ENCODE peak calls at places on chromosomes 3 and 15, in seven cellular contexts. H, K, L, N, D, I and C are unnamed samples.

GRCh38 chr3:171829841-171830559 is 13.1 kb upstream of the TMEM212 start:
- DNase-seq in H (peak), K (peak), L (peak), N (peak), D (no peak), I (peak), C (no peak)

GRCh38 chr3:53592862-53593261 is 98.5 kb downstream of the CACNA1D start:
- DNase-seq in H (no peak), K (no peak), L (no peak), N (no peak), D (no peak), I (no peak), C (no peak)

GRCh38 chr3:160448845-160449659 is 534 bp downstream of the TRIM59 start:
- DNase-seq in H (peak), K (no peak), L (no peak), N (peak), D (peak), I (peak), C (no peak)

GRCh38 chr15:76311071-76311956 is at the start of gene ETFA:
- DNase-seq in H (peak), K (peak), L (peak), N (peak), D (peak), I (peak), C (peak)

GRCh38 chr15:38479286-38479685 is 25.4 kb downstream of the FAM98B start:
- DNase-seq in H (no peak), K (no peak), L (no peak), N (no peak), D (no peak), I (no peak), C (no peak)

GRCh38 chr3:51386852-51387229 is 1.8 kb downstream of the MANF start:
- DNase-seq in H (no peak), K (no peak), L (no peak), N (no peak), D (no peak), I (no peak), C (no peak)

GRCh38 chr3:129424185-129424841 is 4.1 kb downstream of the EFCAB12 start:
- DNase-seq in H (no peak), K (no peak), L (no peak), N (peak), D (no peak), I (no peak), C (no peak)

GRCh38 chr3:44206301-44206700 is 35.4 kb upstream of the TOPAZ1 start:
- DNase-seq in H (no peak), K (no peak), L (no peak), N (no peak), D (no peak), I (no peak), C (no peak)

GRCh38 chr3:40350529-40350928 is 36.5 kb upstream of the ENTPD3 start:
- DNase-seq in H (no peak), K (no peak), L (no peak), N (no peak), D (no peak), I (no peak), C (no peak)

GRCh38 chr3:12461097-12461649 is 23.1 kb upstream of the TSEN2 start:
- DNase-seq in H (no peak), K (no peak), L (no peak), N (no peak), D (no peak), I (peak), C (no peak)

GRCh38 chr3:15266510-15267376 is 60.7 kb downstream of the CAPN7 start:
- DNase-seq in H (no peak), K (no peak), L (no peak), N (no peak), D (no peak), I (no peak), C (no peak)

GRCh38 chr3:38264307-38264706 is 1.3 kb upstream of the SLC22A13 start:
- DNase-seq in H (no peak), K (no peak), L (peak), N (no peak), D (no peak), I (no peak), C (no peak)

GRCh38 chr15:81400640-81401236 is 26.7 kb upstream of the TMC3 start:
- DNase-seq in H (peak), K (peak), L (no peak), N (peak), D (peak), I (no peak), C (peak)

GRCh38 chr3:73623996-73624362 is 762 bp downstream of the PDZRN3 start:
- DNase-seq in H (no peak), K (peak), L (peak), N (peak), D (no peak), I (no peak), C (no peak)

GRCh38 chr3:8443829-8444791 is 57.5 kb upstream of the LMCD1 start:
- DNase-seq in H (peak), K (peak), L (peak), N (peak), D (no peak), I (no peak), C (peak)

GRCh38 chr3:12046406-12046805 is 42.2 kb downstream of the SYN2 start:
- DNase-seq in H (peak), K (peak), L (no peak), N (peak), D (no peak), I (no peak), C (no peak)

GRCh38 chr15:56165234-56165633 is 78.4 kb downstream of the RFX7 start:
- DNase-seq in H (no peak), K (no peak), L (no peak), N (no peak), D (no peak), I (no peak), C (no peak)

GRCh38 chr3:171862392-171862791 is 19.2 kb downstream of the TMEM212 start:
- DNase-seq in H (no peak), K (no peak), L (no peak), N (no peak), D (no peak), I (no peak), C (no peak)

GRCh38 chr3:47533481-47533880 is 20.0 kb upstream of the ELP6 start:
- DNase-seq in H (no peak), K (no peak), L (no peak), N (no peak), D (no peak), I (no peak), C (no peak)

GRCh38 chr3:191391873-191392808 is 61.8 kb upstream of the UTS2B start:
- DNase-seq in H (no peak), K (no peak), L (no peak), N (peak), D (no peak), I (no peak), C (no peak)

GRCh38 chr3:50296721-50297383 is 2.4 kb downstream of the HYAL3 start:
- DNase-seq in H (no peak), K (no peak), L (peak), N (no peak), D (no peak), I (no peak), C (no peak)

GRCh38 chr15:39931615-39932014 is 2.3 kb upstream of the EIF2AK4 start:
- DNase-seq in H (no peak), K (no peak), L (no peak), N (no peak), D (no peak), I (no peak), C (no peak)

GRCh38 chr3:111864821-111865656 is 6.0 kb downstream of the PHLDB2 start:
- DNase-seq in H (no peak), K (peak), L (no peak), N (peak), D (no peak), I (no peak), C (no peak)

GRCh38 chr3:24428470-24428869 is 66.2 kb downstream of the THRB start:
- DNase-seq in H (no peak), K (no peak), L (no peak), N (no peak), D (no peak), I (no peak), C (no peak)

GRCh38 chr15:58980351-58980939 is 7.0 kb upstream of the RNF111 start:
- DNase-seq in H (peak), K (no peak), L (no peak), N (peak), D (no peak), I (no peak), C (no peak)

GRCh38 chr15:46277994-46278885 is 643.4 kb downstream of the SQOR start:
- DNase-seq in H (peak), K (no peak), L (no peak), N (no peak), D (no peak), I (no peak), C (peak)